ENCODE peak calls at places on chromosomes 2 and 18, in six cellular contexts. H is choroid plexus epithelial cell, F is right lobe of liver, U is nephron progenitor cell, P is heart left ventricle, T is RPMI7951. Y is an unnamed sample.

GRCh38 chr2:43184339-43184895 is 42.0 kb downstream of the ZFP36L2 start:
- DNase-seq in H (peak), F (no peak), U (no peak), P (no peak), T (peak), Y (no peak)

GRCh38 chr2:178473931-178474330 is 4.5 kb downstream of the FKBP7 start:
- DNase-seq in H (no peak), F (no peak), U (no peak), P (no peak), T (peak), Y (no peak)

GRCh38 chr18:14944838-14945237 is 196.9 kb downstream of the ANKRD30B start:
- DNase-seq in H (no peak), F (no peak), U (no peak), P (no peak), T (no peak), Y (no peak)

GRCh38 chr2:228377533-228377932 is 196.0 kb upstream of the SPHKAP start:
- DNase-seq in H (no peak), F (no peak), U (no peak), P (no peak), T (no peak), Y (no peak)

GRCh38 chr2:20822535-20823490 is at the start of gene LDAH:
- DNase-seq in H (peak), F (peak), U (peak), P (peak), T (peak), Y (peak)

GRCh38 chr2:70518557-70518956 is 35.1 kb downstream of the TGFA start:
- DNase-seq in H (no peak), F (no peak), U (no peak), P (no peak), T (no peak), Y (no peak)

GRCh38 chr2:157788201-157788600 is 87.9 kb downstream of the ACVR1 start:
- DNase-seq in H (no peak), F (no peak), U (no peak), P (no peak), T (no peak), Y (no peak)

GRCh38 chr2:131104487-131105155 is 515 bp upstream of the PLEKHB2 start:
- DNase-seq in H (peak), F (peak), U (no peak), P (peak), T (peak), Y (no peak)

GRCh38 chr2:69549421-69549820 is 94.1 kb downstream of the AAK1 start:
- DNase-seq in H (peak), F (no peak), U (no peak), P (no peak), T (peak), Y (no peak)

GRCh38 chr2:171551836-171552235 is 29.6 kb downstream of the CYBRD1 start:
- DNase-seq in H (peak), F (no peak), U (no peak), P (no peak), T (no peak), Y (no peak)

GRCh38 chr2:231640229-231640628 is 47.6 kb downstream of the TEX44 start:
- DNase-seq in H (no peak), F (no peak), U (no peak), P (no peak), T (no peak), Y (no peak)

GRCh38 chr2:218430721-218431120 is 11.8 kb downstream of the VIL1 start:
- DNase-seq in H (no peak), F (peak), U (no peak), P (no peak), T (no peak), Y (no peak)

GRCh38 chr2:72001937-72002690 is 145.5 kb downstream of the CYP26B1 start:
- DNase-seq in H (no peak), F (no peak), U (no peak), P (no peak), T (no peak), Y (no peak)

GRCh38 chr2:221397179-221397578 is 174.9 kb downstream of the EPHA4 start:
- DNase-seq in H (no peak), F (no peak), U (no peak), P (no peak), T (peak), Y (no peak)

GRCh38 chr2:207911215-207911614 is 114.1 kb downstream of the PLEKHM3 start:
- DNase-seq in H (no peak), F (no peak), U (no peak), P (no peak), T (no peak), Y (no peak)

GRCh38 chr2:43841949-43842865 is 3.4 kb downstream of the ABCG8 start:
- DNase-seq in H (no peak), F (peak), U (no peak), P (no peak), T (no peak), Y (no peak)

GRCh38 chr2:101479328-101479727 is 4.4 kb upstream of the RFX8 start:
- DNase-seq in H (no peak), F (no peak), U (no peak), P (no peak), T (peak), Y (peak)

Y was measured in neural progenitor cell.